ENCODE peak calls at places on chromosomes 2 and 18, in nine cellular contexts. One of them, this sample, is unnamed.

GRCh38 chr18:74604366-74604765 is 6.7 kb downstream of the ZNF407 start:
- DNase-seq in K562: no peak
- DNase-seq in astrocyte of the spinal cord: no peak
- DNase-seq in body of pancreas: no peak
- DNase-seq in A549: no peak
- DNase-seq in AG04449: no peak
- DNase-seq in Calu3: no peak
- DNase-seq in progenitor cell of endocrine pancreas: no peak
- DNase-seq in GM12865: no peak
- DNase-seq in this sample: no peak

GRCh38 chr2:30736461-30737325 is 70.6 kb downstream of the CAPN13 start:
- DNase-seq in Calu3: no peak
- DNase-seq in astrocyte of the spinal cord: no peak
- DNase-seq in GM12865: no peak
- DNase-seq in progenitor cell of endocrine pancreas: no peak
- DNase-seq in K562: no peak
- DNase-seq in A549: no peak
- DNase-seq in AG04449: no peak
- DNase-seq in body of pancreas: peak
- DNase-seq in this sample: no peak

GRCh38 chr18:34661464-34662087 is 48.5 kb upstream of the DTNA start:
- DNase-seq in astrocyte of the spinal cord: peak
- DNase-seq in AG04449: no peak
- DNase-seq in A549: peak
- DNase-seq in K562: peak
- DNase-seq in Calu3: peak
- DNase-seq in GM12865: peak
- DNase-seq in progenitor cell of endocrine pancreas: no peak
- DNase-seq in body of pancreas: no peak
- DNase-seq in this sample: peak

GRCh38 chr2:129396980-129397599 is 582.4 kb upstream of the RAB6C start:
- DNase-seq in AG04449: no peak
- DNase-seq in Calu3: peak
- DNase-seq in body of pancreas: peak
- DNase-seq in progenitor cell of endocrine pancreas: peak
- DNase-seq in astrocyte of the spinal cord: peak
- DNase-seq in K562: peak
- DNase-seq in GM12865: peak
- DNase-seq in A549: no peak
- DNase-seq in this sample: no peak

GRCh38 chr18:55239764-55240163 is 280.5 kb upstream of the CCDC68 start:
- DNase-seq in AG04449: no peak
- DNase-seq in astrocyte of the spinal cord: no peak
- DNase-seq in Calu3: no peak
- DNase-seq in body of pancreas: no peak
- DNase-seq in progenitor cell of endocrine pancreas: no peak
- DNase-seq in GM12865: no peak
- DNase-seq in K562: no peak
- DNase-seq in A549: no peak
- DNase-seq in this sample: no peak

GRCh38 chr2:100987536-100987935 is 14.6 kb upstream of the RPL31 start:
- DNase-seq in A549: no peak
- DNase-seq in progenitor cell of endocrine pancreas: no peak
- DNase-seq in AG04449: no peak
- DNase-seq in astrocyte of the spinal cord: no peak
- DNase-seq in body of pancreas: no peak
- DNase-seq in GM12865: no peak
- DNase-seq in K562: no peak
- DNase-seq in Calu3: no peak
- DNase-seq in this sample: no peak

GRCh38 chr2:147076634-147077033 is 768.2 kb upstream of the ACVR2A start:
- DNase-seq in Calu3: no peak
- DNase-seq in K562: no peak
- DNase-seq in A549: no peak
- DNase-seq in astrocyte of the spinal cord: peak
- DNase-seq in body of pancreas: no peak
- DNase-seq in progenitor cell of endocrine pancreas: no peak
- DNase-seq in AG04449: no peak
- DNase-seq in GM12865: no peak
- DNase-seq in this sample: peak

GRCh38 chr2:9555338-9556120 is at the start of gene ADAM17:
- DNase-seq in progenitor cell of endocrine pancreas: peak
- DNase-seq in astrocyte of the spinal cord: peak
- DNase-seq in GM12865: peak
- DNase-seq in K562: peak
- DNase-seq in AG04449: peak
- DNase-seq in A549: peak
- DNase-seq in Calu3: peak
- DNase-seq in body of pancreas: peak
- DNase-seq in this sample: peak

GRCh38 chr2:157271590-157272203 is 14.2 kb downstream of the GALNT5 start:
- DNase-seq in astrocyte of the spinal cord: no peak
- DNase-seq in progenitor cell of endocrine pancreas: no peak
- DNase-seq in A549: no peak
- DNase-seq in body of pancreas: no peak
- DNase-seq in Calu3: no peak
- DNase-seq in AG04449: no peak
- DNase-seq in GM12865: no peak
- DNase-seq in K562: no peak
- DNase-seq in this sample: no peak

GRCh38 chr2:127674241-127675209 is 805 bp downstream of the LIMS2 start:
- DNase-seq in GM12865: no peak
- DNase-seq in progenitor cell of endocrine pancreas: no peak
- DNase-seq in astrocyte of the spinal cord: no peak
- DNase-seq in Calu3: peak
- DNase-seq in AG04449: no peak
- DNase-seq in K562: no peak
- DNase-seq in body of pancreas: no peak
- DNase-seq in A549: peak
- DNase-seq in this sample: no peak

GRCh38 chr2:64426191-64426952 is 27.6 kb upstream of the LGALSL start:
- DNase-seq in progenitor cell of endocrine pancreas: no peak
- DNase-seq in astrocyte of the spinal cord: no peak
- DNase-seq in GM12865: no peak
- DNase-seq in AG04449: no peak
- DNase-seq in body of pancreas: no peak
- DNase-seq in Calu3: no peak
- DNase-seq in K562: no peak
- DNase-seq in A549: no peak
- DNase-seq in this sample: no peak

DNA sequence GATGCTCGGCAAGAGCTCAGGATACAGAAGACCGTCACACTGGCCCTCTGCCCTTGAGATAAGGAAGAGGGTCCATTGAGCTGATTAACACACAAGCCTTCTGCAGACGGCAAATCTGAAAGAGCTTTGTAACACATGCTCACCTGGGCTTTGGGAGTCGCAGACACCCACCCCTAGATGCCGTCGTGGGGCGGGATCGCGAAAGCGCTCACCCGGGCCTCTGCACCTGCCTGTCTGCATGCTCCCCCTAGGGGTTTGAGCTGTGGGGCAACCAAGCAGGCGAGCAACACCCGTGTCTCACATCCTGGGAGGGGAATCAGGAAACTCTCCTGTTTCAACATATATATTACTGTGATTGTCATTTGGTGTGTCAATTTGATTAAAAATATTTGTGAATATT is 99.8 kb upstream of the KCNH7 start:
- DNase-seq in Calu3: no peak
- DNase-seq in AG04449: no peak
- DNase-seq in A549: no peak
- DNase-seq in progenitor cell of endocrine pancreas: no peak
- DNase-seq in body of pancreas: no peak
- DNase-seq in astrocyte of the spinal cord: no peak
- DNase-seq in K562: no peak
- DNase-seq in GM12865: no peak
- DNase-seq in this sample: no peak
- TF ChIP-seq CTCF in Calu3: no peak
- TF ChIP-seq CTCF in AG04449: no peak
- TF ChIP-seq CTCF in A549: peak
- TF ChIP-seq CTCF in progenitor cell of endocrine pancreas: peak
- TF ChIP-seq CTCF in body of pancreas: no peak
- TF ChIP-seq CTCF in astrocyte of the spinal cord: no peak
- TF ChIP-seq CTCF in K562: no peak
- TF ChIP-seq CTCF in GM12865: no peak
- TF ChIP-seq CTCF in this sample: no peak

DNA sequence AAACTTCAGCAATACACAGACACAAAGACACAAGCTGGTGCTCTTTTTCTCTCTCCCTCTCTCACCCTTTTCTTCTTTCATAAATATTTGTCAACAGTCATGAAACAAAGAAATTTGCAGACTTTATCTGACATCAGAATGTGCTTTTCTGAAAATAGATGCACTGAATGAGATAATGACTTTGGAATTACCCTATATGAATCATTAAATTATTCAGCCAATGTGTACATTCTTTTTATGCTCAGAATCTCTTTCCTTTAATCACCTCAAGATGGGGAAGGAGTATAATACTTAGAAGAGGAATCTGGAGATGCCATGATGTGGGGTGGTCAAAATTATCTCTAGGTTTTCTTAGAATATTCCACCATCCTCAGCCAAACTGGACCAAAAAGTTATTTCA is 289.9 kb downstream of the LRRTM1 start:
- DNase-seq in GM12865: no peak
- DNase-seq in A549: no peak
- DNase-seq in progenitor cell of endocrine pancreas: no peak
- DNase-seq in body of pancreas: no peak
- DNase-seq in K562: no peak
- DNase-seq in Calu3: no peak
- DNase-seq in AG04449: no peak
- DNase-seq in astrocyte of the spinal cord: no peak
- DNase-seq in this sample: no peak
- TF ChIP-seq CTCF in GM12865: no peak
- TF ChIP-seq CTCF in A549: no peak
- TF ChIP-seq CTCF in progenitor cell of endocrine pancreas: no peak
- TF ChIP-seq CTCF in body of pancreas: no peak
- TF ChIP-seq CTCF in K562: no peak
- TF ChIP-seq CTCF in Calu3: no peak
- TF ChIP-seq CTCF in AG04449: no peak
- TF ChIP-seq CTCF in astrocyte of the spinal cord: no peak
- TF ChIP-seq CTCF in this sample: no peak

GRCh38 chr18:23671564-23671963 is 8.9 kb upstream of the ANKRD29 start:
- DNase-seq in body of pancreas: no peak
- DNase-seq in A549: no peak
- DNase-seq in GM12865: no peak
- DNase-seq in AG04449: no peak
- DNase-seq in progenitor cell of endocrine pancreas: no peak
- DNase-seq in astrocyte of the spinal cord: no peak
- DNase-seq in K562: no peak
- DNase-seq in Calu3: no peak
- DNase-seq in this sample: no peak
- TF ChIP-seq CTCF in body of pancreas: no peak
- TF ChIP-seq CTCF in A549: no peak
- TF ChIP-seq CTCF in GM12865: no peak
- TF ChIP-seq CTCF in AG04449: no peak
- TF ChIP-seq CTCF in progenitor cell of endocrine pancreas: no peak
- TF ChIP-seq CTCF in astrocyte of the spinal cord: no peak
- TF ChIP-seq CTCF in K562: no peak
- TF ChIP-seq CTCF in Calu3: no peak
- TF ChIP-seq CTCF in this sample: no peak

GRCh38 chr2:236167297-236168109 is 683 bp downstream of the GBX2 start:
- DNase-seq in K562: peak
- DNase-seq in AG04449: no peak
- DNase-seq in A549: peak
- DNase-seq in progenitor cell of endocrine pancreas: no peak
- DNase-seq in Calu3: peak
- DNase-seq in astrocyte of the spinal cord: peak
- DNase-seq in body of pancreas: no peak
- DNase-seq in GM12865: no peak
- DNase-seq in this sample: peak
- TF ChIP-seq CTCF in K562: peak
- TF ChIP-seq CTCF in AG04449: no peak
- TF ChIP-seq CTCF in A549: peak
- TF ChIP-seq CTCF in progenitor cell of endocrine pancreas: peak
- TF ChIP-seq CTCF in Calu3: peak
- TF ChIP-seq CTCF in astrocyte of the spinal cord: peak
- TF ChIP-seq CTCF in body of pancreas: no peak
- TF ChIP-seq CTCF in GM12865: no peak
- TF ChIP-seq CTCF in this sample: peak

GRCh38 chr2:239750045-239750835 is 274.9 kb downstream of the NDUFA10 start:
- DNase-seq in progenitor cell of endocrine pancreas: no peak
- DNase-seq in GM12865: no peak
- DNase-seq in A549: no peak
- DNase-seq in AG04449: no peak
- DNase-seq in astrocyte of the spinal cord: no peak
- DNase-seq in body of pancreas: no peak
- DNase-seq in K562: no peak
- DNase-seq in Calu3: no peak
- DNase-seq in this sample: no peak
- TF ChIP-seq CTCF in progenitor cell of endocrine pancreas: no peak
- TF ChIP-seq CTCF in GM12865: no peak
- TF ChIP-seq CTCF in A549: no peak
- TF ChIP-seq CTCF in AG04449: no peak
- TF ChIP-seq CTCF in astrocyte of the spinal cord: no peak
- TF ChIP-seq CTCF in body of pancreas: no peak
- TF ChIP-seq CTCF in K562: no peak
- TF ChIP-seq CTCF in Calu3: no peak
- TF ChIP-seq CTCF in this sample: no peak